ENCODE peak calls at places on chromosomes 6 and 20, in five cellular contexts. Z is heart left ventricle; Q is CD8-positive, alpha-beta T cell; O is transverse colon; S is endothelial cell of umbilical vein. U is an unnamed sample. For H3K36me3, the result is how much of the 10 kb centered on the place peaks cover.

GRCh38 chr6:82185948-82186347 is 61.6 kb downstream of the IBTK start:
- DNase-seq in Z (no peak), Q (no peak), O (no peak), S (no peak), U (no peak)

GRCh38 chr20:49459684-49460083 is 22.8 kb downstream of the KCNB1 start:
- DNase-seq in Z (no peak), Q (no peak), O (no peak), S (no peak), U (no peak)

GRCh38 chr6:80540700-80541099 is 434.2 kb downstream of the BCKDHB start:
- DNase-seq in Z (no peak), Q (no peak), O (no peak), S (no peak), U (no peak)

GRCh38 chr6:76876922-76877553 is 586.3 kb downstream of the HTR1B start:
- DNase-seq in Z (no peak), Q (no peak), O (peak), S (peak), U (peak)

GRCh38 chr6:2984738-2985381 is 13.5 kb upstream of the SERPINB6 start:
- DNase-seq in Z (no peak), Q (no peak), O (peak), S (no peak), U (no peak)

GRCh38 chr6:150761771-150762170 is 103.7 kb upstream of the MTHFD1L start:
- DNase-seq in Z (no peak), Q (no peak), O (no peak), S (no peak), U (no peak)

GRCh38 chr6:148509789-148510581 is 167.3 kb downstream of the SASH1 start:
- DNase-seq in Z (no peak), Q (no peak), O (peak), S (peak), U (no peak)

GRCh38 chr20:32535953-32536823 is 48.9 kb downstream of the NOL4L start:
- DNase-seq in Z (peak), Q (peak), O (peak), S (no peak), U (peak)

GRCh38 chr6:148464319-148465010 is 121.8 kb downstream of the SASH1 start:
- DNase-seq in Z (no peak), Q (no peak), O (peak), S (peak), U (peak)

GRCh38 chr20:36113566-36114247 is 40.8 kb upstream of the EPB41L1 start:
- DNase-seq in Z (no peak), Q (no peak), O (no peak), S (no peak), U (peak)

GRCh38 chr20:38218566-38218885 is 42.0 kb downstream of the KIAA1755 start:
- DNase-seq in Z (no peak), Q (no peak), O (no peak), S (no peak), U (no peak)

GRCh38 chr20:38937978-38938473 is 11.8 kb downstream of the FAM83D start:
- DNase-seq in Z (no peak), Q (no peak), O (no peak), S (no peak), U (no peak)

GRCh38 chr20:59748555-59749292 is 144.4 kb downstream of the PHACTR3 start:
- DNase-seq in Z (no peak), Q (no peak), O (peak), S (no peak), U (no peak)

GRCh38 chr6:16344756-16345155 is 106.4 kb downstream of the GMPR start:
- DNase-seq in Z (no peak), Q (no peak), O (no peak), S (peak), U (no peak)

GRCh38 chr20:31869942-31870702 is at the start of the genes DUSP15 and TTLL9:
- DNase-seq in Z (no peak), Q (no peak), O (peak), S (no peak), U (peak)

GRCh38 chr6:101770116-101770515 is 376.6 kb downstream of the GRIK2 start:
- DNase-seq in Z (no peak), Q (no peak), O (no peak), S (no peak), U (no peak)

GRCh38 chr6:35665573-35665972 is 23.1 kb downstream of the FKBP5 start:
- DNase-seq in Z (no peak), Q (no peak), O (no peak), S (no peak), U (no peak)

GRCh38 chr6:56359201-56359899 is 112.0 kb upstream of the COL21A1 start:
- DNase-seq in Z (no peak), Q (peak), O (peak), S (peak), U (peak)

GRCh38 chr6:43268348-43268685 is 25.0 kb downstream of the TTBK1 start:
- DNase-seq in Z (peak), Q (no peak), O (no peak), S (no peak), U (no peak)

GRCh38 chr6:3229566-3230274 is 2.3 kb upstream of the TUBB2B start:
- DNase-seq in Z (no peak), Q (no peak), O (no peak), S (no peak), U (peak)

GRCh38 chr20:19973920-19974620 is 43.1 kb upstream of the NAA20 start:
- DNase-seq in Z (peak), Q (no peak), O (peak), S (peak), U (no peak)

GRCh38 chr20:12762725-12763124 is 246.0 kb upstream of the SPTLC3 start:
- DNase-seq in Z (no peak), Q (no peak), O (no peak), S (no peak), U (no peak)

GRCh38 chr6:81561071-81561564 is 191.4 kb downstream of the TENT5A start:
- DNase-seq in Z (no peak), Q (no peak), O (no peak), S (no peak), U (no peak)

GRCh38 chr6:37919417-37920157 is 100.1 kb downstream of the ZFAND3 start:
- DNase-seq in Z (no peak), Q (no peak), O (no peak), S (no peak), U (no peak)

GRCh38 chr6:159836294-159837140 is 36.4 kb downstream of the PNLDC1 start:
- DNase-seq in Z (peak), Q (no peak), O (no peak), S (no peak), U (peak)

GRCh38 chr6:113461153-113461897 is 395.8 kb upstream of the MARCKS start:
- DNase-seq in Z (no peak), Q (no peak), O (no peak), S (peak), U (no peak)

GRCh38 chr6:170290306-170291128 is at the start of gene DLL1:
- DNase-seq in Z (peak), Q (no peak), O (peak), S (peak), U (peak)

GRCh38 chr20:53738039-53738944 is 144.7 kb upstream of the ZNF217 start:
- DNase-seq in Z (peak), Q (no peak), O (peak), S (no peak), U (no peak)

GRCh38 chr20:61331542-61331941 is 79.5 kb downstream of the CDH4 start:
- DNase-seq in Z (no peak), Q (no peak), O (no peak), S (peak), U (peak)

GRCh38 chr6:3938715-3939376 is 89.7 kb downstream of the FAM50B start:
- DNase-seq in Z (no peak), Q (no peak), O (no peak), S (no peak), U (no peak)

GRCh38 chr6:110930795-110931194 is 27.7 kb upstream of the GTF3C6 start:
- DNase-seq in Z (no peak), Q (no peak), O (no peak), S (no peak), U (no peak)

GRCh38 chr6:25186919-25187318 is 92.3 kb upstream of the CARMIL1 start:
- DNase-seq in Z (no peak), Q (no peak), O (no peak), S (no peak), U (no peak)

GRCh38 chr6:75745404-75745803 is 3.6 kb upstream of the MYO6 start:
- DNase-seq in Z (no peak), Q (no peak), O (no peak), S (no peak), U (no peak)

GRCh38 chr20:37341632-37342031 is 4.3 kb upstream of the SRC start:
- DNase-seq in Z (no peak), Q (no peak), O (no peak), S (no peak), U (no peak)

GRCh38 chr20:384723-385122 is 4.2 kb downstream of the TRIB3 start:
- DNase-seq in Z (no peak), Q (no peak), O (no peak), S (no peak), U (no peak)

GRCh38 chr20:383889-384288 is 3.3 kb downstream of the TRIB3 start:
- DNase-seq in Z (no peak), Q (no peak), O (no peak), S (no peak), U (no peak)

GRCh38 chr20:380763-381580 is 412 bp downstream of the TRIB3 start:
- DNase-seq in Z (peak), Q (peak), O (peak), S (peak), U (peak)

GRCh38 chr20:381581-382290 is 1.2 kb downstream of the TRIB3 start:
- DNase-seq in Z (peak), Q (peak), O (peak), S (peak), U (peak)

GRCh38 chr20:382291-383115 is 1.9 kb downstream of the TRIB3 start:
- DNase-seq in Z (no peak), Q (no peak), O (no peak), S (no peak), U (peak)
- H3K4me3 ChIP-seq in Z (peak), Q (no peak), O (peak), S (no peak), U (peak)

GRCh38 chr6:135038335-135038734 is 16.3 kb downstream of the HBS1L start:
- DNase-seq in Z (no peak), Q (no peak), O (no peak), S (no peak), U (no peak)
- H3K36me3 ChIP-seq in Z (under half), Q (under half), O (under half), S (under half), U (under half)

GRCh38 chr20:16560661-16561060 is 12.6 kb downstream of the KIF16B start:
- DNase-seq in Z (no peak), Q (no peak), O (no peak), S (no peak), U (no peak)

GRCh38 chr20:16566080-16566479 is 7.2 kb downstream of the KIF16B start:
- DNase-seq in Z (no peak), Q (no peak), O (no peak), S (no peak), U (no peak)

GRCh38 chr20:16562259-16562658 is 11.0 kb downstream of the KIF16B start:
- DNase-seq in Z (no peak), Q (no peak), O (no peak), S (no peak), U (no peak)

GRCh38 chr20:16560216-16560615 is 13.0 kb downstream of the KIF16B start:
- DNase-seq in Z (no peak), Q (no peak), O (no peak), S (no peak), U (no peak)

GRCh38 chr20:16563066-16563806 is 10.0 kb downstream of the KIF16B start:
- DNase-seq in Z (no peak), Q (no peak), O (no peak), S (no peak), U (no peak)
- H3K4me3 ChIP-seq in Z (no peak), Q (no peak), O (no peak), S (no peak), U (no peak)

GRCh38 chr6:158789115-158789917 is 29.9 kb downstream of the EZR start:
- DNase-seq in Z (no peak), Q (peak), O (peak), S (no peak), U (no peak)
- H3K36me3 ChIP-seq in Z (under half), Q (under half), O (under half), S (under half), U (under half)

DNA sequence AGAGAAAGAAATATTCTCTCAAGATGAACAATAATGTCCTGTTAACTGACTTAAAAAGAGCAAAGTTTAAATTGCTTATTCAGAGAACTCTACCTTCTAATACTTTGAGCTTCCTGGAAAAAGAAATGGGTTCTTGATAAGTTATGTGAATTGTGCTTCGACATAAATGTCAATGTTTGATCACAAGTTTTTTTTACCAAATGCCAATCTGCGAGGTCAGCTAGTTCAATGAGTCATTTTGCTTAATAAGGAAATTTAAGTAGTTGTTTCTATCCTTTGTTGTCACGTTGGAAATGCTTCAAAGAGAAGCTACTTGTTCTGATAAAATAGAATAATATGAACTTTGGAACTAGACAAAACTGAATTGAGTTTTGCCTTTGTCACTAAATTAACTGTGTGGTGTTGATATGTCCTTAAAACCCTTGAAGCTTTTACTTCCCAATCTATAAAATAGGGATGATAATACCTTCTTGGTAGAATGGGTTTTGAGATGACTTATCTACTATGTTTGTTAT is 642.1 kb upstream of the FLRT3 start:
- DNase-seq in Z (no peak), Q (no peak), O (no peak), S (peak), U (no peak)
- H3K4me3 ChIP-seq in Z (no peak), Q (no peak), O (no peak), S (no peak), U (no peak)

GRCh38 chr20:58381627-58382026 is 7.4 kb upstream of the VAPB start:
- DNase-seq in Z (no peak), Q (no peak), O (no peak), S (no peak), U (no peak)
- H3K36me3 ChIP-seq in Z (under half), Q (under half), O (under half), S (under half), U (under half)

GRCh38 chr20:635028-635427 is 18.0 kb downstream of the SRXN1 start:
- DNase-seq in Z (no peak), Q (no peak), O (no peak), S (no peak), U (peak)
- H3K4me3 ChIP-seq in Z (no peak), Q (no peak), O (no peak), S (no peak), U (no peak)

GRCh38 chr20:51608060-51608459 is 65.5 kb upstream of the NFATC2 start:
- DNase-seq in Z (no peak), Q (no peak), O (no peak), S (no peak), U (no peak)

GRCh38 chr20:51610761-51611624 is 68.5 kb upstream of the NFATC2 start:
- DNase-seq in Z (no peak), Q (no peak), O (no peak), S (no peak), U (no peak)

GRCh38 chr20:51609251-51609650 is 66.7 kb upstream of the NFATC2 start:
- DNase-seq in Z (no peak), Q (no peak), O (no peak), S (no peak), U (no peak)

GRCh38 chr20:51611625-51611890 is 69.0 kb upstream of the NFATC2 start:
- DNase-seq in Z (no peak), Q (no peak), O (no peak), S (no peak), U (no peak)

DNA sequence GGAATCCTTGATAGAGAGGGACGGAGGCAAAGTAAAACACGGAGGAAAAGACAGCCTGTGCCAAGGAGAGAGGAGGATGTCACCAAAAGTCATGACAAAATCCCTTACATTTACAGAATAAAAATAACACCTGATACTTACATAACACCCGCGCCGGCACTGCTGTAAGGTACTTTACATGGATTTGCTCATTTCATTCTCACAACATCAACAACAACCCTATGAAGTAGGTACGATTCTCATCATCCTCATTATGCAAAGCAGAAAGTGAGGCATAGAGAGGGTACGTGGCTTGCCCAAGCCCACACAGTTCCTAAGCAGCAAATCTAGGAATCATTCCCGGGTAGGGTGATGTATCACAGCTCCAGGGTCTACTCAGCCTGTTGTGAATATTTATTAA is 67.6 kb upstream of the NFATC2 start:
- DNase-seq in Z (no peak), Q (no peak), O (no peak), S (no peak), U (no peak)
- H3K36me3 ChIP-seq in Z (under half), Q (under half), O (under half), S (under half), U (under half)

DNA sequence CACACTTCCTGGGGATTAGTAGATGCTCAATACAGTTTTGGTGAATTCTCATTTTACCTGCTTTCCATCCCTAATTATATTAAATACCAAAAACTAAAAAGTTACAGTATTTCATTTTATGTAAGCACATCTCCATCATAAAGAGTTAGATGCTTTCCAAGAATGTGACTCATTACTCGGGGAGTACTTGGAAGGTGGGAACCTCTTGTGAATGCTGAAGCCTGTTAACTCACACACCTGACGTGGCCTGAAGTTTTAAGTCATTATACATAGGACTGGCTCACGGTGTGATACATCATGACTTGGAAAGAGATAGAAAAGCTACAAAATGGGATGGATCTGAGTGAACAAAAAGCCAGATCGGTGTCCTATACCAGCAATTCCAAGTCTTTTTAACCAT is 2.2 kb upstream of the OSER1 start:
- DNase-seq in Z (no peak), Q (no peak), O (no peak), S (no peak), U (no peak)
- H3K4me3 ChIP-seq in Z (no peak), Q (no peak), O (no peak), S (no peak), U (no peak)

GRCh38 chr20:16366548-16366947 is 206.7 kb downstream of the KIF16B start:
- DNase-seq in Z (no peak), Q (no peak), O (no peak), S (no peak), U (no peak)

GRCh38 chr20:16368645-16369292 is 204.5 kb downstream of the KIF16B start:
- DNase-seq in Z (no peak), Q (no peak), O (no peak), S (no peak), U (peak)

GRCh38 chr20:16363832-16364687 is 209.2 kb downstream of the KIF16B start:
- DNase-seq in Z (no peak), Q (no peak), O (no peak), S (no peak), U (no peak)

GRCh38 chr20:16367948-16368560 is 205.2 kb downstream of the KIF16B start:
- DNase-seq in Z (no peak), Q (no peak), O (no peak), S (no peak), U (no peak)

GRCh38 chr20:16369441-16369840 is 203.8 kb downstream of the KIF16B start:
- DNase-seq in Z (no peak), Q (no peak), O (no peak), S (no peak), U (no peak)
- H3K36me3 ChIP-seq in Z (under half), Q (under half), O (under half), S (under half), U (under half)